ENCODE peak calls at places on chromosome 19, in seven cellular contexts. One of them, this sample, is unnamed.

GRCh38 chr19:17339088-17339741 is 1.9 kb downstream of the GTPBP3 start:
- DNase-seq in A549: no peak
- DNase-seq in AG10803: no peak
- DNase-seq in AG04450: no peak
- DNase-seq in ovary: peak; percentile 58
- DNase-seq in AG04449: no peak
- DNase-seq in endothelial cell: no peak
- DNase-seq in this sample: no peak

GRCh38 chr19:17289489-17289888 is 7.8 kb downstream of the ANKLE1 start:
- DNase-seq in A549: peak; percentile 91
- DNase-seq in AG10803: peak; percentile 80
- DNase-seq in AG04450: peak; percentile 76
- DNase-seq in ovary: peak; percentile 74
- DNase-seq in AG04449: no peak
- DNase-seq in endothelial cell: peak; percentile 83
- DNase-seq in this sample: no peak

GRCh38 chr19:4014541-4015491 is 7.3 kb downstream of the PIAS4 start:
- DNase-seq in A549: no peak
- DNase-seq in AG10803: no peak
- DNase-seq in AG04450: no peak
- DNase-seq in ovary: no peak
- DNase-seq in AG04449: no peak
- DNase-seq in endothelial cell: no peak
- DNase-seq in this sample: no peak

GRCh38 chr19:7898967-7899366 is 4.7 kb upstream of the MAP2K7 start:
- DNase-seq in A549: no peak
- DNase-seq in AG10803: no peak
- DNase-seq in AG04450: no peak
- DNase-seq in ovary: no peak
- DNase-seq in AG04449: no peak
- DNase-seq in endothelial cell: no peak
- DNase-seq in this sample: no peak

GRCh38 chr19:51380379-51380778 is 7.4 kb downstream of the LIM2 start:
- DNase-seq in A549: no peak
- DNase-seq in AG10803: no peak
- DNase-seq in AG04450: no peak
- DNase-seq in ovary: no peak
- DNase-seq in AG04449: no peak
- DNase-seq in endothelial cell: no peak
- DNase-seq in this sample: no peak

GRCh38 chr19:33508009-33508408 is 13.6 kb downstream of the PEPD start:
- DNase-seq in A549: no peak
- DNase-seq in AG10803: no peak
- DNase-seq in AG04450: no peak
- DNase-seq in ovary: no peak
- DNase-seq in AG04449: no peak
- DNase-seq in endothelial cell: no peak
- DNase-seq in this sample: no peak

GRCh38 chr19:13839938-13840750 is 36.8 kb upstream of the NANOS3 start:
- DNase-seq in A549: peak; percentile 66
- DNase-seq in AG10803: peak; percentile 61
- DNase-seq in AG04450: no peak
- DNase-seq in ovary: no peak
- DNase-seq in AG04449: no peak
- DNase-seq in endothelial cell: no peak
- DNase-seq in this sample: peak; percentile 92

GRCh38 chr19:30172643-30173242 is 199.4 kb upstream of the ZNF536 start:
- DNase-seq in A549: no peak
- DNase-seq in AG10803: no peak
- DNase-seq in AG04450: no peak
- DNase-seq in ovary: no peak
- DNase-seq in AG04449: no peak
- DNase-seq in endothelial cell: no peak
- DNase-seq in this sample: no peak

GRCh38 chr19:6806488-6806887 is 34.0 kb downstream of the VAV1 start:
- DNase-seq in A549: peak; percentile 51
- DNase-seq in AG10803: no peak
- DNase-seq in AG04450: no peak
- DNase-seq in ovary: no peak
- DNase-seq in AG04449: no peak
- DNase-seq in endothelial cell: no peak
- DNase-seq in this sample: no peak

GRCh38 chr19:5357584-5357983 is 17.0 kb upstream of the PTPRS start:
- DNase-seq in A549: no peak
- DNase-seq in AG10803: no peak
- DNase-seq in AG04450: no peak
- DNase-seq in ovary: no peak
- DNase-seq in AG04449: no peak
- DNase-seq in endothelial cell: no peak
- DNase-seq in this sample: no peak

GRCh38 chr19:6041991-6042421 is 64.1 kb upstream of the RANBP3 start:
- DNase-seq in A549: no peak
- DNase-seq in AG10803: no peak
- DNase-seq in AG04450: no peak
- DNase-seq in ovary: no peak
- DNase-seq in AG04449: no peak
- DNase-seq in endothelial cell: no peak
- DNase-seq in this sample: no peak

GRCh38 chr19:30664358-30665058 is 292.3 kb downstream of the ZNF536 start:
- DNase-seq in A549: peak; percentile 31
- DNase-seq in AG10803: peak; percentile 42
- DNase-seq in AG04450: no peak
- DNase-seq in ovary: no peak
- DNase-seq in AG04449: no peak
- DNase-seq in endothelial cell: no peak
- DNase-seq in this sample: no peak

DNA sequence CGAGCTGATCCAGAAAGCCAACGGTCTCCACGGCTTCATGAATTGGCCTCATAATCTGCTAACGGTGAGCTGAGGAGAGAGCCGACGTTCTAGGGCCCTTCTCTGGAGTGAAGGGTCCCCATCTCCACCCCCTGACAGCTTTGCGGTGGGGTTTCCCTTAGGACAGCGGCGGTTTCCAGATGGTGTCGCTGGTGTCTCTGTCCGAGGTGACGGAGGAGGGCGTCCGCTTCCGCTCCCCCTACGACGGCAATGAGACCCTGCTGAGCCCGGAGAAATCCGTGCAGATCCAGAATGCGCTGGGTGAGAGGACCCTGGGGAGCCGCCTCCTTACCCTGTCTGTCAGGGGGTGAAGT is 692 bp downstream of the QTRT1 start:
- DNase-seq in A549: no peak
- DNase-seq in AG10803: no peak
- DNase-seq in AG04450: no peak
- DNase-seq in ovary: no peak
- DNase-seq in AG04449: no peak
- DNase-seq in endothelial cell: peak; percentile 25
- DNase-seq in this sample: no peak
- TF ChIP-seq CTCF in A549: no peak
- TF ChIP-seq CTCF in AG10803: peak; percentile 1
- TF ChIP-seq CTCF in AG04450: no peak
- TF ChIP-seq CTCF in ovary: no peak
- TF ChIP-seq CTCF in AG04449: no peak
- TF ChIP-seq CTCF in endothelial cell: no peak
- TF ChIP-seq CTCF in this sample: no peak

GRCh38 chr19:46017095-46017429 is 5.8 kb downstream of the PGLYRP1 start:
- DNase-seq in A549: no peak
- DNase-seq in AG10803: no peak
- DNase-seq in AG04450: no peak
- DNase-seq in ovary: no peak
- DNase-seq in AG04449: no peak
- DNase-seq in endothelial cell: no peak
- DNase-seq in this sample: no peak
- TF ChIP-seq CTCF in A549: no peak
- TF ChIP-seq CTCF in AG10803: no peak
- TF ChIP-seq CTCF in AG04450: no peak
- TF ChIP-seq CTCF in ovary: no peak
- TF ChIP-seq CTCF in AG04449: no peak
- TF ChIP-seq CTCF in endothelial cell: peak; percentile 21
- TF ChIP-seq CTCF in this sample: no peak

DNA sequence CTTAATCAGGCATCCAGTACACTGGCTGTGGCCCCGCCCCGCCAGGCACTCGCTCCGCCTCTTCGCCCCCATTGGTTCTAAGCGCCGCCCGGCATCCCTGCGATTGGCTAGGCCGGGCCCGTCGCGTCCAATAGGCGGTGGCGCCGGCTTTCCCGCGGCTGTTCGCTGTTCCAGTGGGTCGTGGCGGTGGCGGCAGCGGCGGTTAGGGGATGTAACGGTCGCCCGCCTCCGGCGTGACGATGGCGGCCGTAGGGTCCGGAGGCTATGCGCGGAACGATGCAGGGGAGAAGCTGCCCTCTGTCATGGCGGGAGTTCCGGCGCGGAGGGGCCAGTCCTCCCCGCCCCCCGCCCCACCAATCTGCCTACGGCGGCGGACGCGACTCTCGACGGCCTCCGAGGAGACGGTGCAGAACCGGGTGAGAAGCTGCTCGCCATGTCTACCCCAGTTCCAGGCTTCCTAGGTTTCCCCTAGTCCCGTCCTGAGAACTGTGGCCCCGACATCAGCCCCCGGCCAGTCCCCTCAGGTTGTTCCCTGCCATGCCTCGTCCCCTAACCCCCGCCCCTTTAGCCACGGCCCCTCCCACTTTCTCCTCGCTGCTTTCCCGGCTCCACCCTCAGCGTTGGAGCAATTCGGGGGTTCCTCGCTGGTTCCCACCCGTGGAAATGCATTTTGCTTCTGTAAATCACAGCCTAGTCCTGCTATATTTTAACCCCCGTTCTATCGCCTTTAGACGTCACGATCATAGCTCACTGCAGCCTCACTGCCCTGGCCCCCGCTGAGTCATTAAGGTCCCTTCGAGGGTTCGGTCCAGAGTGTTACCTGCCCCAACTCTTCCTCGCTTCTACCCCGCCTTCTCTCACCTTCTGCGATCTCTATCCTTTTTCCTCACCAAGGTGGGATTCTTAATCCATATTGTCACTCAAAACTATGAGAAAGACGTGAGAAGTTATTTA is at the start of gene WDR62:
- DNase-seq in A549: peak; percentile 98
- DNase-seq in AG10803: peak; percentile 88
- DNase-seq in AG04450: peak; percentile 67
- DNase-seq in ovary: peak; percentile 68
- DNase-seq in AG04449: peak; percentile 31
- DNase-seq in endothelial cell: peak; percentile 94
- DNase-seq in this sample: peak; percentile 96
- TF ChIP-seq CTCF in A549: peak; percentile 1
- TF ChIP-seq CTCF in AG10803: no peak
- TF ChIP-seq CTCF in AG04450: no peak
- TF ChIP-seq CTCF in ovary: no peak
- TF ChIP-seq CTCF in AG04449: no peak
- TF ChIP-seq CTCF in endothelial cell: no peak
- TF ChIP-seq CTCF in this sample: no peak

GRCh38 chr19:49837425-49837824 is 13.5 kb upstream of the PTOV1 start:
- DNase-seq in A549: no peak
- DNase-seq in AG10803: no peak
- DNase-seq in AG04450: no peak
- DNase-seq in ovary: no peak
- DNase-seq in AG04449: no peak
- DNase-seq in endothelial cell: no peak
- DNase-seq in this sample: no peak
- TF ChIP-seq CTCF in A549: no peak
- TF ChIP-seq CTCF in AG10803: no peak
- TF ChIP-seq CTCF in AG04450: no peak
- TF ChIP-seq CTCF in ovary: no peak
- TF ChIP-seq CTCF in AG04449: no peak
- TF ChIP-seq CTCF in endothelial cell: no peak
- TF ChIP-seq CTCF in this sample: no peak

GRCh38 chr19:53580871-53581835 is 43.2 kb downstream of the ZNF331 start:
- DNase-seq in A549: no peak
- DNase-seq in AG10803: no peak
- DNase-seq in AG04450: no peak
- DNase-seq in ovary: no peak
- DNase-seq in AG04449: no peak
- DNase-seq in endothelial cell: no peak
- DNase-seq in this sample: no peak

GRCh38 chr19:53577968-53578367 is 40.0 kb downstream of the ZNF331 start:
- DNase-seq in A549: no peak
- DNase-seq in AG10803: no peak
- DNase-seq in AG04450: no peak
- DNase-seq in ovary: no peak
- DNase-seq in AG04449: no peak
- DNase-seq in endothelial cell: no peak
- DNase-seq in this sample: no peak

GRCh38 chr19:53581871-53582279 is 43.9 kb downstream of the ZNF331 start:
- DNase-seq in A549: no peak
- DNase-seq in AG10803: no peak
- DNase-seq in AG04450: no peak
- DNase-seq in ovary: no peak
- DNase-seq in AG04449: no peak
- DNase-seq in endothelial cell: no peak
- DNase-seq in this sample: no peak

GRCh38 chr19:53579518-53579917 is 41.6 kb downstream of the ZNF331 start:
- DNase-seq in A549: no peak
- DNase-seq in AG10803: no peak
- DNase-seq in AG04450: no peak
- DNase-seq in ovary: no peak
- DNase-seq in AG04449: no peak
- DNase-seq in endothelial cell: no peak
- DNase-seq in this sample: no peak

DNA sequence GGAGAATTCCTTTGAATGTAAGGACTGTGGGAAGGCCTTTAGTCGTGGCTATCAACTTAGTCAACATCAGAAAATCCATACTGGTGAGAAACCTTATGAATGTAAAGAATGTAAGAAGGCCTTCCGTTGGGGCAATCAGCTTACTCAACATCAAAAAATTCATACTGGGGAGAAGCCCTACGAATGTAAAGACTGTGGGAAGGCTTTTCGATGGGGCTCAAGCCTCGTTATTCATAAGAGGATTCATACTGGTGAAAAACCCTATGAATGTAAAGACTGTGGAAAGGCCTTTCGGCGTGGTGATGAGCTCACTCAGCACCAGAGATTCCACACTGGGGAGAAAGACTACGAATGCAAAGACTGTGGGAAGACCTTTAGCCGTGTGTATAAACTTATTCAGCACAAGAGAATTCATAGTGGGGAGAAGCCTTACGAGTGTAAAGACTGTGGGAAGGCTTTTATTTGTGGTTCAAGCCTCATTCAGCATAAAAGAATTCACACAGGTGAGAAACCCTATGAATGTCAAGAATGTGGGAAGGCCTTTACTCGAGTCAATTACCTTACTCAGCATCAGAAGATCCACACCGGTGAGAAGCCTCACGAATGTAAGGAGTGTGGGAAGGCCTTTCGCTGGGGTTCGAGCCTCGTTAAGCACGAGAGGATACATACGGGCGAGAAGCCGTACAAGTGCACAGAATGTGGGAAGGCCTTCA is 39.2 kb downstream of the ZNF331 start:
- DNase-seq in A549: no peak
- DNase-seq in AG10803: no peak
- DNase-seq in AG04450: no peak
- DNase-seq in ovary: no peak
- DNase-seq in AG04449: no peak
- DNase-seq in endothelial cell: no peak
- DNase-seq in this sample: no peak
- TF ChIP-seq CTCF in A549: no peak
- TF ChIP-seq CTCF in AG10803: no peak
- TF ChIP-seq CTCF in AG04450: no peak
- TF ChIP-seq CTCF in ovary: no peak
- TF ChIP-seq CTCF in AG04449: no peak
- TF ChIP-seq CTCF in endothelial cell: no peak
- TF ChIP-seq CTCF in this sample: no peak

GRCh38 chr19:49011194-49011593 is 5.7 kb downstream of the LHB start:
- DNase-seq in A549: no peak
- DNase-seq in AG10803: no peak
- DNase-seq in AG04450: no peak
- DNase-seq in ovary: no peak
- DNase-seq in AG04449: no peak
- DNase-seq in endothelial cell: no peak
- DNase-seq in this sample: no peak
- TF ChIP-seq CTCF in A549: no peak
- TF ChIP-seq CTCF in AG10803: no peak
- TF ChIP-seq CTCF in AG04450: no peak
- TF ChIP-seq CTCF in ovary: no peak
- TF ChIP-seq CTCF in AG04449: no peak
- TF ChIP-seq CTCF in endothelial cell: no peak
- TF ChIP-seq CTCF in this sample: no peak